ENCODE peak calls at places on chromosomes 11 and 22, in six cellular contexts. R, K, G, I, H and E are unnamed samples.

GRCh38 chr11:112186304-112186703 is 11.0 kb downstream of the BCO2 start:
- DNase-seq in H (no peak), R (no peak), G (no peak), K (no peak), I (no peak), E (no peak)

GRCh38 chr11:57434640-57435546 is 8.0 kb upstream of the SLC43A3 start:
- DNase-seq in H (no peak), G (no peak), K (no peak), R (peak; percentile 98), I (peak; percentile 91), E (no peak)

GRCh38 chr11:57778318-57779037 is 16.9 kb downstream of the CTNND1 start:
- DNase-seq in K (peak; percentile 94), I (peak; percentile 99), R (peak; percentile 100), H (no peak), G (peak; percentile 51), E (peak; percentile 87)

GRCh38 chr22:40392618-40393017 is 22.2 kb downstream of the SGSM3 start:
- DNase-seq in K (no peak), G (no peak), I (no peak), H (no peak), R (peak; percentile 52), E (no peak)

GRCh38 chr11:128843198-128843766 is 23.8 kb downstream of the KCNJ1 start:
- DNase-seq in I (no peak), H (no peak), G (no peak), R (no peak), K (no peak), E (no peak)

GRCh38 chr11:47104337-47104950 is 72.2 kb downstream of the ARFGAP2 start:
- DNase-seq in R (peak; percentile 47), I (peak; percentile 81), K (no peak), G (no peak), H (no peak), E (no peak)

GRCh38 chr11:69646493-69647201 is 5.7 kb downstream of the CCND1 start:
- DNase-seq in R (no peak), I (no peak), H (no peak), K (no peak), G (no peak), E (no peak)

GRCh38 chr11:107682182-107682971 is 29.5 kb downstream of the SLN start:
- DNase-seq in H (no peak), K (no peak), R (no peak), G (no peak), I (no peak), E (no peak)

GRCh38 chr11:61966673-61967176 is 709 bp downstream of the FTH1 start:
- DNase-seq in G (no peak), I (peak; percentile 43), R (peak; percentile 52), H (peak; percentile 45), K (no peak), E (peak; percentile 58)

GRCh38 chr11:128180446-128181089 is 406.8 kb downstream of the ETS1 start:
- DNase-seq in I (peak; percentile 95), H (no peak), K (no peak), G (no peak), R (peak; percentile 95), E (no peak)

GRCh38 chr11:133202816-133203215 is 329.5 kb downstream of the OPCML start:
- DNase-seq in G (no peak), H (no peak), K (no peak), R (no peak), I (no peak), E (no peak)

GRCh38 chr11:70191495-70192140 is 11.5 kb upstream of the FADD start:
- DNase-seq in K (peak; percentile 49), H (peak; percentile 64), G (peak; percentile 84), I (peak; percentile 45), R (peak; percentile 59), E (peak; percentile 84)

GRCh38 chr11:5553347-5553746 is 5.0 kb upstream of the OR52H1 start:
- DNase-seq in H (no peak), R (no peak), K (no peak), G (no peak), I (no peak), E (no peak)
- TF ChIP-seq CTCF in H (no peak), R (peak; percentile 1), K (no peak), G (peak; percentile 40), I (no peak), E (peak; percentile 48)

DNA sequence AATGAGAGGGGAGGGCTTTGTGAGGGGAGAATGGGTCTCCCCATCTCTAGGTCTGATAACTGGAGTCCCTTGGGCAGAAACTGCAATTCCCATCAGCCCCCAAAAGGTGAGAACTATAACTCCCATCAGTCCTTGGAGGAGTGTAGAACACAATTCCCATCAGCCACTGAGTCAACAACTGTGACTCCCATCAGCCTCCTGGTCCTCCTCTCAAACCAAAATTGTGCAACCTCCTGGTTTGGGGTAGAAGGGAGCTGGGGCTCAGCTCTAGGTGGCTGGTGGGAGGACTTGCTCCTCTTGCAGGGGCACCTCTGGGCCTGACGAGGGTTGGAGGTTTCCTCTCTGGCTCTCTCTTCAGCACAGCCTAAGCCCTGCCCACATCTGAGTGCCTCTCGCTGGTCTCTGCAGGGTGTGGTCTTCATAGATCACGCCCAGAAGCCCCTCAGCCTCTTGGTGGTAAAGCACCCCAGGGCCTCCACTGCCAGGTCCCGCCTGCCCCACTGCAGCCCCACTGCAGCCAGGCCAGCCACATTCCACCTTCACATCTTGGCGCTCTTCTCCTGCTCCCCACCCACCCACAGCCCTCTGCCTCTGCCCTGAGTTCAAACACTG is 18.5 kb downstream of the SLC22A12 start:
- DNase-seq in H (no peak), I (no peak), G (no peak), K (peak; percentile 34), R (no peak), E (no peak)
- TF ChIP-seq CTCF in H (no peak), I (no peak), G (no peak), K (no peak), R (no peak), E (no peak)

DNA sequence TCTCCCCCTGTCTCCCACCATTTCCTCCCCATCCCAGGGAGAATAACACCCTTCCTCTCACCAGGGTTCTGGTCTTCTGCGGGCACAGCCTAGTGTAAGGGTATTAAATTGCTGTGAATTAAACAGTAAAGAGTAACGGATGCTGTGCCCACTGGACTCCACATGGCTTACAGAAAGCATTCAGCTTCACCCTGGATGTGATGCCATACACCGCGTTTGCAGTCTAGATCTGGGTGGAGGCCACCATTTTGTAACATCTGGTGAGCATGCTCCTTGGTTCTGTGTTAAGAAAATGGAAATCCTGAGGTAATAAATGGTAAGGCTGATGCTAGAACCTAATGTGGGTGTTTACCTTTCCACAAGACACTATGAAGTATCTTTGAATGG is 331.8 kb upstream of the B3GAT1 start:
- DNase-seq in H (no peak), I (no peak), G (no peak), R (no peak), K (no peak), E (no peak)
- TF ChIP-seq CTCF in H (no peak), I (no peak), G (no peak), R (no peak), K (no peak), E (no peak)

DNA sequence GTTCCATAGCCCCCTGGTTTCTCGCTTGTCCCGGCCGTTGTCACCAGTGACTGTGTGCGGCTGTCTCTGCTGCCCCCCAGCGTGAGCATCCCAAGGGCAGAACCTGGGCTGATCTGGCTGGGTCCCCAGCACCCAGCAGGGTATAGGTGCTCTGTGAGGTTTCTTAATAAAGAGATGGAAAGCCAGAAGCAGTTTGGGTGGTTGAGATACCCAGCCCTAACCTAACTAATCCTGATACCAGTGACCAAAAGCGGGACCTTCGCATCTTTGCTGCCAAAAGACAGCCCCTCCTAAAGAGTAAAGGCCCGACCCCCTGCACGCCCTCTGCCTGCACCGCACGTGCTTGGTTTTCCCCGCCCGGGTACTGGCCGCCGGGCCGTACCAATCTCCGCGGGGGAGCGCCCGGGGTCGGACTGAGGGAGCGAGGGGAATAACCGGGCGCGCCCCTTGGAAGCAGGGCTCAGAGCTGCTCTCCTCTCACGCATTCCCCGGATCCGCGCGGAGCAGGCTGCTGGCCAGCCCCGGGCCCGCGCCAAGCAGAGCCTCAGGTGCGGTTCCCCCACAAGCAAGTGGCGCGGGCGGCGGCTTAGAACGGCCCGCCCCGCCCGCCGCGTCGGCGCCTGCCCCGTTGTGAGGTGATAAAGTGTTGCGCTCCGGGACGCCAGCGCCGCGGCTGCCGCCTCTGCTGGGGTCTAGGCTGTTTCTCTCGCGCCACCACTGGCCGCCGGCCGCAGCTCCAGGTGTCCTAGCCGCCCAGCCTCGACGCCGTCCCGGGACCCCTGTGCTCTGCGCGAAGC is at the start of gene DGAT2:
- DNase-seq in H (peak; percentile 92), R (peak; percentile 60), G (peak; percentile 61), I (peak; percentile 66), K (peak; percentile 69), E (peak; percentile 75)
- TF ChIP-seq CTCF in H (peak; percentile 35), R (no peak), G (peak; percentile 34), I (no peak), K (no peak), E (peak; percentile 42)

DNA sequence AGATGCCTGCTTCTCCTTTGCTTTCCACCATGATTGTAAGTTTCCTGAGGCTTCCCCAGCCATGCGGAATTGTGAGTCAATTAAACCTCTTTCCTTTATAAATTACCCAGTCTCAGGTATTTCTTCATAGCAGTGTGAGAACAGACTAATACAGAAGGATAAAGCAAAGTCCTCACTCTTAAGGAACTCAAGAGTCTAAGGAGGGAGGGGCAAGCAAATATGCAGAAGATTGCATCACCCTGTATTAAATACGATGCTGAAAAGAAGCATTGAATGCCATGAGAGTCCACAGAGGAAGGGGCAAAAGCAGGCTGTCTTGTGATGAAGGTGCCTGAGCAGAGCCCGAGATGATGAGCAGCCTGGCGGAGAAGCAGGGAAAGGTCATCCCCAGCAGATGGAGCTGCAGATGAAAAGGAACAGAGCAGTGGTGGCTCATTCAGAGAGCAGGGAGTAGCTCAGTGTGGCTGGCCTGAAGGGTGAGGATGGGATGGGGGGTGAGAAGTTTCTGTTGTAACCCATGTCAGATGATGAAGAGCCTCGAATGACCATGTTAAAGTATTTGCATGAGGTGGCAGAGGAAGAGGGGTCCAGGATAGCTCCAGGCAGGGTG is 6.3 kb upstream of the IZUMO1R start:
- DNase-seq in K (no peak), I (no peak), H (peak; percentile 10), G (no peak), R (no peak), E (no peak)
- TF ChIP-seq CTCF in K (no peak), I (no peak), H (peak; percentile 20), G (no peak), R (no peak), E (no peak)

GRCh38 chr11:2891901-2892214 is 6.3 kb upstream of the CDKN1C start:
- DNase-seq in R (no peak), I (peak; percentile 30), H (no peak), G (no peak), K (peak; percentile 78), E (no peak)

GRCh38 chr11:2890466-2891241 is 5.1 kb upstream of the CDKN1C start:
- DNase-seq in G (no peak), K (peak; percentile 96), H (no peak), R (peak; percentile 81), I (peak; percentile 22), E (no peak)

GRCh38 chr11:2889399-2890273 is 4.1 kb upstream of the CDKN1C start:
- DNase-seq in G (no peak), H (no peak), R (no peak), I (no peak), K (no peak), E (no peak)

GRCh38 chr11:2892215-2893020 is 6.8 kb upstream of the CDKN1C start:
- DNase-seq in H (peak; percentile 45), G (peak; percentile 69), R (peak; percentile 60), I (peak; percentile 40), K (peak; percentile 70), E (no peak)

DNA sequence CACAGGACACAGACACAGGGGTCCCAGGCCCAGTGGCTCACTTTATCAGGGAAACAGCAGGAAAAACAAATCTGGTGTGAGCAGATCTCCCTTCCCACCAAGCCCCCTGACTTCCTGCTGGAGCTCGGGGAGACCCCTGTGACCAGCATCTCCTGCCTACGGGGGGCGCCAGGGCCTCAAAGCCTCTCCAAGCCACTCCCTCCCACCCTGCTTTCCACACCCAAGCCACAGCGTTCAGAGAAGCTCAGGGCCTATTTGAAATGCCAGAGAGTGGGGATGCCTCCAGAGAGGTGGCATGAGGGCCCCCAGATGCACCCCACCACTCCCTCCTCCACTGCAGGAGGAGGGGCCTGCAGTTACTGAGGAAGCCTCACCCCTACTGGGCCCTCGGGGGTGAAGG is 5.7 kb upstream of the CDKN1C start:
- DNase-seq in R (no peak), K (peak; percentile 50), G (no peak), H (no peak), I (no peak), E (no peak)
- TF ChIP-seq CTCF in R (peak; percentile 1), K (no peak), G (no peak), H (no peak), I (no peak), E (no peak)